ENCODE peak calls at places on chromosomes 13 and 19, in five cellular contexts. X, O, V, I and Z are unnamed samples.
A peak's percentile ranks its signal among the peaks of the same experiment; 100 is the strongest.

GRCh38 chr19:38710928-38711725 is 33.1 kb downstream of the CAPN12 start:
- DNase-seq in X (no peak), O (no peak), V (no peak), I (no peak), Z (no peak)

GRCh38 chr13:21528616-21529015 is 69.5 kb upstream of the ZDHHC20 start:
- DNase-seq in X (no peak), O (no peak), V (no peak), I (no peak), Z (no peak)

GRCh38 chr19:3670796-3671679 is 29.2 kb downstream of the PIP5K1C start:
- DNase-seq in X (peak; percentile 74), O (no peak), V (peak; percentile 92), I (no peak), Z (peak; percentile 94)

GRCh38 chr13:73782781-73783180 is 351.4 kb downstream of the KLF12 start:
- DNase-seq in X (no peak), O (no peak), V (no peak), I (no peak), Z (no peak)

GRCh38 chr13:55516610-55517009 is 1624.1 kb upstream of the PRR20A start:
- DNase-seq in X (no peak), O (no peak), V (no peak), I (no peak), Z (no peak)

GRCh38 chr19:16367269-16367683 is 42.6 kb downstream of the KLF2 start:
- DNase-seq in X (no peak), O (no peak), V (no peak), I (no peak), Z (no peak)

GRCh38 chr13:112984501-112984900 is 15.5 kb downstream of the MCF2L start:
- DNase-seq in X (no peak), O (no peak), V (no peak), I (no peak), Z (no peak)

GRCh38 chr19:16419671-16420394 is 51.9 kb downstream of the EPS15L1 start:
- DNase-seq in X (no peak), O (no peak), V (no peak), I (no peak), Z (no peak)

GRCh38 chr19:14517840-14518505 is at the start of gene DNAJB1:
- DNase-seq in X (no peak), O (no peak), V (peak; percentile 76), I (peak; percentile 85), Z (peak; percentile 29)

GRCh38 chr19:4547303-4548237 is 7.7 kb upstream of the LRG1 start:
- DNase-seq in X (no peak), O (no peak), V (no peak), I (peak; percentile 54), Z (no peak)

GRCh38 chr19:38653028-38653571 is 5.7 kb downstream of the ACTN4 start:
- DNase-seq in X (no peak), O (no peak), V (peak; percentile 73), I (peak; percentile 39), Z (no peak)

GRCh38 chr19:47749326-47749725 is 4.0 kb downstream of the NOP53 start:
- DNase-seq in X (no peak), O (no peak), V (no peak), I (no peak), Z (no peak)

GRCh38 chr13:113819731-113820715 is 43.9 kb downstream of the GAS6 start:
- DNase-seq in X (no peak), O (no peak), V (no peak), I (no peak), Z (no peak)

GRCh38 chr19:38975861-38976271 is 324 bp upstream of the FBXO17 start:
- DNase-seq in X (no peak), O (peak; percentile 37), V (peak; percentile 51), I (no peak), Z (no peak)

GRCh38 chr19:52492201-52492960 is 35.1 kb upstream of the ZNF808 start:
- DNase-seq in X (no peak), O (peak; percentile 47), V (no peak), I (no peak), Z (no peak)

GRCh38 chr13:112218416-112218815 is 151.5 kb downstream of the SOX1 start:
- DNase-seq in X (no peak), O (no peak), V (no peak), I (no peak), Z (no peak)

GRCh38 chr19:18438331-18439024 is 545 bp upstream of the ISYNA1 start:
- DNase-seq in X (no peak), O (no peak), V (peak; percentile 83), I (peak; percentile 75), Z (no peak)

GRCh38 chr19:40613669-40614594 is 12.8 kb downstream of the LTBP4 start:
- DNase-seq in X (no peak), O (peak; percentile 57), V (peak; percentile 88), I (no peak), Z (peak; percentile 80)

GRCh38 chr13:42894765-42895181 is 97.3 kb downstream of the EPSTI1 start:
- DNase-seq in X (no peak), O (no peak), V (no peak), I (peak; percentile 92), Z (no peak)

GRCh38 chr13:66347718-66348117 is 882.4 kb downstream of the PCDH9 start:
- DNase-seq in X (no peak), O (no peak), V (no peak), I (no peak), Z (no peak)

GRCh38 chr19:12293771-12294307 is 844 bp downstream of the ZNF44 start:
- DNase-seq in X (no peak), O (peak; percentile 29), V (peak; percentile 56), I (peak; percentile 74), Z (peak; percentile 77)

GRCh38 chr13:47184311-47184710 is 287.5 kb upstream of the HTR2A start:
- DNase-seq in X (no peak), O (no peak), V (no peak), I (no peak), Z (no peak)

GRCh38 chr13:41916173-41916954 is 44.5 kb downstream of the VWA8 start:
- DNase-seq in X (no peak), O (no peak), V (no peak), I (peak; percentile 75), Z (no peak)

GRCh38 chr19:42363614-42364346 is 26.3 kb downstream of the CNFN start:
- DNase-seq in X (no peak), O (no peak), V (no peak), I (no peak), Z (no peak)

GRCh38 chr13:26539738-26540292 is 17.7 kb upstream of the WASF3 start:
- DNase-seq in X (no peak), O (no peak), V (no peak), I (no peak), Z (no peak)

DNA sequence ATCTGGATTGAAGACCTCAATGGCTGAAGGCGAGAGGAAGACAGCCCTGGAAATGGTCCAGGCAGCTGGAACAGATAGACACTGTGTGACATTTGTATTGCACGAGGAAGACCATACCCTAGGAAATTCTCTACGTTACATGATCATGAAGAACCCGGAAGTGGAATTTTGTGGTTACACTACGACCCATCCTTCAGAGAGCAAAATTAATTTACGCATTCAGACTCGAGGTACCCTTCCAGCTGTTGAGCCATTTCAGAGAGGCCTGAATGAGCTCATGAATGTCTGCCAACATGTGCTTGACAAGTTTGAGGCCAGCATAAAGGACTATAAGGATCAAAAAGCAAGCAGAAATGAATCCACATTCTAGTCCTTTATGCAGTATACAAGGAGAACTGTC is 1.2 kb downstream of the POLR1D start:
- DNase-seq in X (no peak), O (no peak), V (no peak), I (no peak), Z (no peak)
- TF ChIP-seq CTCF in X (no peak), O (no peak), V (no peak), I (no peak), Z (no peak)

GRCh38 chr19:35905178-35905727 is 2.8 kb downstream of the TYROBP start:
- DNase-seq in X (no peak), O (no peak), V (no peak), I (no peak), Z (no peak)

GRCh38 chr19:35901854-35902661 is at the start of gene HCST:
- DNase-seq in X (no peak), O (no peak), V (no peak), I (no peak), Z (no peak)

GRCh38 chr19:35904312-35905068 is 2.2 kb downstream of the HCST start:
- DNase-seq in X (no peak), O (no peak), V (no peak), I (no peak), Z (no peak)

GRCh38 chr19:35902870-35903475 is 644 bp downstream of the HCST start:
- DNase-seq in X (no peak), O (no peak), V (no peak), I (no peak), Z (no peak)

DNA sequence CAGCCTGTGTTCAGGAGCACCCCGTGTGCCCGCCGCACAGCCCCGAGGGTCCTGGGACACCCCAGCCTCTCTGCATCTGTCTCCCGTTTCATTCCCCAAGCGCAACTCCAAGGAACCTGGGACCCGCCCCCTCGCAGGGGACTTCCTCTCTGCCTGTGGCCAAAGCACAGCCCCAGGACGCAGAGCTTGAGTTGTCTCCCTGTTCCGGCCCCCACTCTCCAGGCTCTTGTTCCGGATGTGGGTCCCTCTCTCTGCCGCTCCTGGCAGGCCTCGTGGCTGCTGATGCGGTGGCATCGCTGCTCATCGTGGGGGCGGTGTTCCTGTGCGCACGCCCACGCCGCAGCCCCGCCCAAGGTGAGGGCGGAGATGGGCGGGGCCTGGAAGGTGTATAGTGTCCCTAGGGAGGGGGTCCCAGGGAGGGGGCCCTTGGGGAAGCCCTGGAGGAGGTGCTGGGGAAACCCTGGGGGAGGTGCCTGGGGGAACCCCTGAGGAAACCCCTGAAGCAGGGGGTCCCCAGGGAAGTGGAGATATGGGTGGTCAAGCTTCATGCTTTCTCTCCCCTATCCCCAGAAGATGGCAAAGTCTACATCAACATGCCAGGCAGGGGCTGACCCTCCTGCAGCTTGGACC is 1.3 kb downstream of the HCST start:
- DNase-seq in X (no peak), O (no peak), V (peak; percentile 56), I (peak; percentile 45), Z (peak; percentile 90)
- TF ChIP-seq CTCF in X (no peak), O (no peak), V (no peak), I (no peak), Z (no peak)

GRCh38 chr19:6233051-6233826 is 46.5 kb downstream of the MLLT1 start:
- DNase-seq in X (peak; percentile 50), O (no peak), V (peak; percentile 84), I (peak; percentile 71), Z (no peak)
- TF ChIP-seq CTCF in X (no peak), O (no peak), V (no peak), I (no peak), Z (no peak)

GRCh38 chr13:52707375-52707774 is 32.2 kb downstream of the CNMD start:
- DNase-seq in X (no peak), O (no peak), V (no peak), I (no peak), Z (no peak)
- TF ChIP-seq CTCF in X (no peak), O (peak; percentile 39), V (no peak), I (no peak), Z (no peak)

DNA sequence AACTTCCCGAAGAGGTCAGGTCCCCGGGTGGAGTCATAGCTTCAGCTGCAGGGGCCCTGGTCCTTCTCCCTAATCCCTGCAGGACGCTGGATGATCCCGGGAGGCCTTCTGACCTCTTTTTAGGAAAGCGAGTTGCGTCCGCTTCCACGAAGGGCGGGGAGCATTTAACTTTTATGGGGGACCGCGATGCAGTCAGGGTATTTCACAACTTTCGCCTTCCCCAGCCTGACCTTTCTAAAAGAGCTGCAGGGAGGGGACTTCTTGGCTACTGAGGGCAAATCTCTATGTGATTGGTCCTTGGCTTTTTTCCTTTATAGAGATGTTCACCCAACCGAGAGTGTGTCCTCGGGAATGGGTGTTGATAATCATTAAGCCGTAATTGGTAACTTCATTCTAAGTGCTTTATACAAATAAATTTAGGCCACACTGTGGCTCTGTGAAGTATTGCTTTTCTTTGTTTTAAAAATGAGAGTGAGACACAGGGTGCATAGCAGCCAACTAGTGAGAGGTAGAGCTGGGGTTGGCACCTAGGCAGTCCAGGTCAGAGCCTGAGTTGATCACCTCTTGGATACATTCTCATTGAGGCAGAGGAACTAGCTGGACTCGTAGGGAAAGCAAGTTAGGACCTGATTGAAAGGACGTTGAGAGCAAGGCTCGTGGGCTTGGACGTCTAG is 841 bp downstream of the ZNF230 start:
- DNase-seq in X (no peak), O (no peak), V (no peak), I (peak; percentile 14), Z (no peak)
- TF ChIP-seq CTCF in X (no peak), O (peak; percentile 26), V (no peak), I (no peak), Z (no peak)